ENCODE peak calls at places on chromosomes 1 and 21, in ten cellular contexts. Q is stimulated activated CD4-positive, alpha-beta T cell treated with anti-CD3 and anti-CD28 coated beads, Interleukin-12 subunit alpha, Interleukin-12 subunit beta, amount 100 ng/mL, for 4 hours; F is NCI-H2029 treated with DMSO at 0.1 percent for 48 hours; V is AG04450; N is activated T-helper 1 cell treated with Interleukin-2 at 50 U/mL for 16 hours; J is dorsolateral prefrontal cortex; W is glutamatergic neuron; O is HT1080; M is HAP-1; T is stimulated activated CD8-positive, alpha-beta memory T cell treated with anti-CD3 and anti-CD28 coated beads, Interleukin-4, amount 100 ng/mL, for 24 hours. U is an unnamed sample.

GRCh38 chr1:64701886-64702285 is 43.0 kb upstream of the RAVER2 start:
- DNase-seq in V (no peak), W (no peak), N (no peak), O (no peak), M (no peak), Q (no peak), J (no peak), F (no peak), T (no peak), U (no peak)

GRCh38 chr1:20962576-20963258 is 175.6 kb upstream of the HP1BP3 start:
- DNase-seq in N (no peak), J (no peak), T (no peak), O (no peak), M (no peak), W (no peak), V (no peak), Q (no peak), F (no peak), U (no peak)

GRCh38 chr1:154154534-154155181 is at the start of gene NUP210L:
- DNase-seq in O (no peak), Q (no peak), N (no peak), M (no peak), T (no peak), W (no peak), J (no peak), V (peak; percentile 4), F (peak; percentile 79), U (no peak)

GRCh38 chr21:36962098-36962780 is 4.2 kb downstream of the HLCS start:
- DNase-seq in F (no peak), M (no peak), V (no peak), J (no peak), T (no peak), W (no peak), N (no peak), Q (no peak), O (no peak), U (no peak)

GRCh38 chr1:34918609-34919561 is 10.6 kb downstream of the DLGAP3 start:
- DNase-seq in J (no peak), Q (no peak), V (no peak), M (no peak), W (peak; percentile 54), F (no peak), T (peak; percentile 10), O (no peak), N (no peak), U (peak; percentile 38)

GRCh38 chr1:18556364-18556763 is 74.3 kb upstream of the PAX7 start:
- DNase-seq in J (no peak), F (peak; percentile 1), O (peak; percentile 25), T (no peak), M (peak; percentile 15), W (no peak), Q (no peak), V (no peak), N (no peak), U (no peak)

GRCh38 chr1:203628185-203628996 is 1.8 kb downstream of the ATP2B4 start:
- DNase-seq in W (peak; percentile 34), F (no peak), M (peak; percentile 76), T (no peak), J (no peak), V (no peak), Q (no peak), N (no peak), O (peak; percentile 42), U (no peak)

GRCh38 chr1:211829343-211830054 is 1.1 kb downstream of the LPGAT1 start:
- DNase-seq in N (no peak), Q (no peak), M (peak; percentile 75), F (no peak), T (no peak), J (peak; percentile 54), W (peak; percentile 22), O (no peak), V (no peak), U (no peak)

GRCh38 chr1:75985827-75986226 is 53.6 kb upstream of the ASB17 start:
- DNase-seq in N (no peak), T (no peak), V (no peak), J (no peak), O (no peak), F (no peak), M (no peak), Q (no peak), W (no peak), U (peak; percentile 15)

GRCh38 chr1:240245629-240246020 is 153.9 kb downstream of the FMN2 start:
- DNase-seq in W (no peak), V (no peak), N (no peak), Q (no peak), T (no peak), F (no peak), J (no peak), M (no peak), O (no peak), U (no peak)

GRCh38 chr1:37741130-37741529 is 23.8 kb downstream of the EPHA10 start:
- DNase-seq in T (no peak), V (no peak), N (no peak), W (no peak), O (peak; percentile 51), F (no peak), J (no peak), Q (no peak), M (no peak), U (no peak)

GRCh38 chr21:16279658-16280581 is 550.1 kb downstream of the USP25 start:
- DNase-seq in W (no peak), J (peak; percentile 50), Q (no peak), F (no peak), T (no peak), N (no peak), M (peak; percentile 100), V (peak; percentile 3), O (no peak), U (no peak)

GRCh38 chr21:36566606-36567005 is 86.7 kb upstream of the CLDN14 start:
- DNase-seq in M (no peak), J (no peak), F (no peak), N (no peak), O (no peak), Q (no peak), W (no peak), T (no peak), V (no peak), U (no peak)

GRCh38 chr21:46095814-46096595 is 1.9 kb upstream of the COL6A2 start:
- DNase-seq in M (no peak), Q (no peak), J (no peak), W (no peak), N (no peak), F (no peak), V (no peak), T (no peak), O (no peak), U (no peak)

GRCh38 chr1:191734321-191734720 is 423.9 kb upstream of the RGS18 start:
- DNase-seq in F (no peak), W (no peak), J (no peak), M (no peak), N (no peak), V (no peak), T (no peak), O (no peak), Q (no peak), U (no peak)

GRCh38 chr1:44500181-44501021 is 95.3 kb downstream of the RNF220 start:
- DNase-seq in W (peak; percentile 78), J (peak; percentile 71), N (no peak), O (peak; percentile 42), T (no peak), F (no peak), Q (no peak), V (no peak), M (peak; percentile 91), U (no peak)

GRCh38 chr21:45880097-45881068 is 101.2 kb upstream of the COL6A1 start:
- DNase-seq in O (peak; percentile 53), T (peak; percentile 58), F (no peak), W (peak; percentile 82), N (peak; percentile 37), M (peak; percentile 59), Q (peak; percentile 63), V (no peak), J (peak; percentile 68), U (peak; percentile 68)

GRCh38 chr1:8202182-8202905 is 115.6 kb upstream of the SLC45A1 start:
- DNase-seq in O (no peak), M (no peak), N (no peak), T (no peak), F (no peak), J (no peak), W (no peak), Q (no peak), V (peak; percentile 70), U (no peak)

GRCh38 chr1:224042557-224043118 is 71.3 kb upstream of the FBXO28 start:
- DNase-seq in W (no peak), T (no peak), V (no peak), M (no peak), Q (no peak), N (no peak), O (peak; percentile 9), J (no peak), F (peak; percentile 71), U (no peak)

GRCh38 chr1:190754769-190755168 is 277.1 kb upstream of the BRINP3 start:
- DNase-seq in N (no peak), V (peak; percentile 13), J (no peak), M (no peak), T (no peak), W (no peak), F (no peak), Q (no peak), O (peak; percentile 15), U (no peak)

GRCh38 chr1:241376711-241377110 is 19.7 kb upstream of the RGS7 start:
- DNase-seq in W (peak; percentile 48), V (no peak), J (no peak), F (no peak), N (no peak), M (no peak), T (no peak), Q (no peak), O (no peak), U (no peak)

GRCh38 chr1:46587072-46587471 is 17.0 kb downstream of the MKNK1 start:
- DNase-seq in T (no peak), F (no peak), M (no peak), Q (no peak), N (no peak), W (peak; percentile 34), O (no peak), J (no peak), V (no peak), U (no peak)

GRCh38 chr21:26659181-26659580 is 86.1 kb upstream of the CYYR1 start:
- DNase-seq in O (peak; percentile 26), Q (no peak), V (no peak), M (no peak), T (no peak), N (no peak), W (peak; percentile 31), J (no peak), F (no peak), U (no peak)

GRCh38 chr1:31577515-31578191 is 1.3 kb downstream of the TINAGL1 start:
- DNase-seq in V (no peak), J (no peak), F (no peak), Q (no peak), T (no peak), M (no peak), O (peak; percentile 38), N (no peak), W (no peak), U (no peak)

GRCh38 chr1:201500670-201501120 is 6.2 kb downstream of the CSRP1 start:
- DNase-seq in Q (no peak), F (no peak), N (no peak), V (no peak), W (no peak), M (no peak), T (no peak), O (no peak), J (no peak), U (no peak)

GRCh38 chr1:164733070-164733469 is 174.1 kb downstream of the PBX1 start:
- DNase-seq in N (no peak), T (no peak), Q (no peak), F (no peak), V (no peak), O (peak; percentile 49), J (no peak), M (no peak), W (no peak), U (no peak)

GRCh38 chr1:220734571-220735326 is 13.4 kb upstream of the MTARC2 start:
- DNase-seq in T (no peak), F (no peak), V (peak; percentile 55), N (no peak), Q (no peak), M (no peak), O (peak; percentile 59), J (no peak), W (no peak), U (no peak)

GRCh38 chr1:94596260-94596659 is 54.7 kb upstream of the F3 start:
- DNase-seq in N (no peak), J (no peak), M (no peak), F (no peak), T (no peak), W (no peak), V (no peak), O (no peak), Q (no peak), U (no peak)

U was measured in GM12891.